ENCODE peak calls at places on chromosome 20, in four cellular contexts. I, L, V and D are unnamed samples.

GRCh38 chr20:10250902-10251301 is 32.3 kb downstream of the SNAP25 start:
- DNase-seq in L (no peak), I (no peak), V (no peak), D (no peak)

GRCh38 chr20:58199469-58199868 is 29.0 kb downstream of the ANKRD60 start:
- DNase-seq in I (no peak), L (no peak), V (no peak), D (no peak)

GRCh38 chr20:37243076-37243936 is 18.3 kb downstream of the GHRH start:
- DNase-seq in L (no peak), V (no peak), I (no peak), D (no peak)

GRCh38 chr20:53972179-53972578 is 98.2 kb downstream of the BCAS1 start:
- DNase-seq in I (no peak), L (no peak), V (no peak), D (no peak)

GRCh38 chr20:34083137-34083536 is 28.9 kb downstream of the EIF2S2 start:
- DNase-seq in I (no peak), V (no peak), L (peak; percentile 84), D (no peak)

GRCh38 chr20:54093423-54094267 is 23.3 kb upstream of the BCAS1 start:
- DNase-seq in I (no peak), L (no peak), V (no peak), D (no peak)

GRCh38 chr20:38135641-38136420 is 29.2 kb downstream of the TGM2 start:
- DNase-seq in V (no peak), L (no peak), I (no peak), D (no peak)

GRCh38 chr20:23032056-23032455 is 3.1 kb upstream of the SSTR4 start:
- DNase-seq in L (no peak), I (no peak), V (no peak), D (no peak)

GRCh38 chr20:833121-833449 is 430 bp upstream of the FAM110A start:
- DNase-seq in I (no peak), L (no peak), V (no peak), D (no peak)

GRCh38 chr20:44941292-44941691 is 18.9 kb downstream of the TOMM34 start:
- DNase-seq in V (no peak), L (no peak), I (no peak), D (no peak)

GRCh38 chr20:46057856-46058655 is 29.0 kb downstream of the SLC12A5 start:
- DNase-seq in L (no peak), I (peak; percentile 55), V (no peak), D (no peak)

GRCh38 chr20:9375221-9375681 is 139.1 kb upstream of the LAMP5 start:
- DNase-seq in I (no peak), V (no peak), L (no peak), D (no peak)

GRCh38 chr20:45812157-45813005 is at the start of gene UBE2C:
- DNase-seq in L (peak; percentile 99), I (peak; percentile 95), V (peak; percentile 93), D (peak; percentile 93)

GRCh38 chr20:46823271-46823747 is 71.3 kb upstream of the EYA2 start:
- DNase-seq in I (no peak), L (no peak), V (no peak), D (no peak)

GRCh38 chr20:32289661-32290431 is 12.4 kb downstream of the KIF3B start:
- DNase-seq in L (no peak), I (no peak), V (no peak), D (no peak)

GRCh38 chr20:18778993-18779392 is 34.6 kb upstream of the SCP2D1 start:
- DNase-seq in L (no peak), I (no peak), V (no peak), D (no peak)

GRCh38 chr20:43916073-43916874 is 1.6 kb downstream of the TOX2 start:
- DNase-seq in V (no peak), I (peak; percentile 22), L (no peak), D (no peak)

GRCh38 chr20:52033313-52033712 is 158.3 kb downstream of the ZFP64 start:
- DNase-seq in I (no peak), V (no peak), L (no peak), D (no peak)

GRCh38 chr20:24317224-24317623 is 152.2 kb upstream of the SYNDIG1 start:
- DNase-seq in I (no peak), V (no peak), L (no peak), D (no peak)

GRCh38 chr20:36919715-36920333 is 31.7 kb downstream of the SAMHD1 start:
- DNase-seq in L (no peak), I (peak; percentile 41), V (no peak), D (no peak)

GRCh38 chr20:17570347-17571152 is 675 bp downstream of the DSTN start:
- DNase-seq in I (peak; percentile 56), L (no peak), V (no peak), D (no peak)

GRCh38 chr20:63486300-63486855 is 12.5 kb downstream of the EEF1A2 start:
- DNase-seq in L (no peak), V (no peak), I (no peak), D (no peak)

GRCh38 chr20:19602660-19603389 is 155.2 kb upstream of the RIN2 start:
- DNase-seq in L (no peak), I (no peak), V (no peak), D (no peak)

GRCh38 chr20:51803157-51803854 is 985 bp upstream of the SALL4 start:
- DNase-seq in V (no peak), I (no peak), L (no peak), D (no peak)

GRCh38 chr20:15196580-15197255 is 859.3 kb upstream of the FLRT3 start:
- DNase-seq in L (no peak), V (no peak), I (no peak), D (no peak)

GRCh38 chr20:59159091-59159821 is 4.4 kb upstream of the ZNF831 start:
- DNase-seq in L (no peak), V (no peak), I (no peak), D (peak; percentile 75)

GRCh38 chr20:45012682-45013302 is 46.5 kb downstream of the STK4 start:
- DNase-seq in L (no peak), I (no peak), V (no peak), D (no peak)

GRCh38 chr20:24499472-24499871 is 30.0 kb downstream of the SYNDIG1 start:
- DNase-seq in L (no peak), V (no peak), I (no peak), D (no peak)

GRCh38 chr20:45583502-45583901 is 4.4 kb upstream of the WFDC8 start:
- DNase-seq in I (no peak), V (no peak), L (no peak), D (no peak)

GRCh38 chr20:16574656-16575355 is 1.6 kb upstream of the KIF16B start:
- DNase-seq in V (peak; percentile 50), L (no peak), I (peak; percentile 67), D (peak; percentile 64)

DNA sequence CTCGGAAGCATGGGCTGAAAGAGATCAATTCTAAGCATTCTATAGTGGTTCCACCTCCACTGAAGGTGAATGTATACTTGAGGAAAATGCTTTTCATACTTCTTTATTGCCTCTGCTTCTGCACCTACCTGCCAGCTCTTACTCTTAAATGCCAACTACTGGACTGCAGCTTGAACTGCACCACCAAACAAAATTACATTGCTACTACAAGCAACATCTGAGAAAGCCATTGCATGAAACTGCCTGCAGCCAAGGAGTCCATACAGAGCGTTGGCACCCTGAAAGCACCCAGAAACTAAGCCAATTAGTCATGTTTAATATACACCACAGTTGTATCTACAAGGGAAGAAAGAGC is 440.9 kb downstream of the BTBD3 start:
- DNase-seq in L (no peak), I (no peak), V (no peak), D (no peak)
- TF ChIP-seq CTCF in L (no peak), I (no peak), V (no peak), D (no peak)

GRCh38 chr20:2204021-2204420 is 91.8 kb upstream of the TGM3 start:
- DNase-seq in V (no peak), I (no peak), L (no peak), D (no peak)

GRCh38 chr20:2208897-2209296 is 86.9 kb upstream of the TGM3 start:
- DNase-seq in I (no peak), V (no peak), L (no peak), D (no peak)

GRCh38 chr20:2203436-2203835 is 92.4 kb upstream of the TGM3 start:
- DNase-seq in L (no peak), I (no peak), V (no peak), D (no peak)

GRCh38 chr20:2207770-2208097 is 88.1 kb upstream of the TGM3 start:
- DNase-seq in L (no peak), I (no peak), V (no peak), D (no peak)

DNA sequence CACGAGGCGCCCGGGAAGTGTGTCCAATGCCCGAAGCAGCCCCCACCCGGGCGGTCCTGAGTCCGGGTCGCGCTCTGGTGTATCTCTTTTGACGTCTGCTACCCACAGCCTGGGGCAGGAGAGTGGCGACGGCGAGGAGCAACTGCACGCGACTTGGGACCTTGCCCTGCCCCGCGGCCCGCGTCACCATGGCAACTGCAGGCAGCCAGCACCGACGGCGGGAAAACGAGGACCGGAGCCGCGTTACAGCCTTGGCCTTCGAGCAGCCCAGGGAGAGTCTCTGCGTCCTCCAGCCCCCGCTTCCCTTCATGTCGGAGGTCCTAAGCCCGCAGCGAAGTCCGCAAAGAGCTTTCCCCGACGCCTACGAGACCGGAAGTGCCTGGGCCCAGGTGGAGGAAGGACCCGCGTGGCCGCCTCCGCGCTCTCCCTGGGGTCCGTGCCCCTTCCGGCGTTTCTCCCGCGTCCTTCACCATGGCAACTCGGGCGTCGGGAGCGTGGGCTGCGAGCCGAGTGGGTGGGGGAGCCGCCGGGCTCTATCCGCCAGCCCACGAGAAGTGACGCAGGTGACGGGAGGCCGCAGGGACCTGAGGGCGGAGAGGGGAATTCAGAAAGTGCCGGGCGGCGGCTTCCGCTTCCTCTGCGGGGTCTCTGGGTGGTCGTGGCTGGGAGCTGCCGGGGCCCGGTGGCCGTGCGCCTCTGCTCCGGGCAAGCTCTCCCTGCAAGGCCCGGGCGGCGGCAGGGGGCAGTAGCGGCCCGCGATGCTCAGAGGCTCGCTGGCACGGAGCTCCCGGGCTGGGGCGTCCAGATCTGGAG is 88.6 kb upstream of the TGM3 start:
- DNase-seq in I (peak; percentile 89), L (peak; percentile 5), V (peak; percentile 75), D (peak; percentile 59)
- TF ChIP-seq CTCF in I (peak; percentile 73), L (peak; percentile 83), V (peak; percentile 76), D (peak; percentile 57)

GRCh38 chr20:62409935-62410741 is 3.1 kb upstream of the CABLES2 start:
- DNase-seq in I (peak; percentile 60), V (peak; percentile 53), L (no peak), D (peak; percentile 31)
- TF ChIP-seq CTCF in I (peak; percentile 45), V (peak; percentile 68), L (peak; percentile 51), D (peak; percentile 22)

DNA sequence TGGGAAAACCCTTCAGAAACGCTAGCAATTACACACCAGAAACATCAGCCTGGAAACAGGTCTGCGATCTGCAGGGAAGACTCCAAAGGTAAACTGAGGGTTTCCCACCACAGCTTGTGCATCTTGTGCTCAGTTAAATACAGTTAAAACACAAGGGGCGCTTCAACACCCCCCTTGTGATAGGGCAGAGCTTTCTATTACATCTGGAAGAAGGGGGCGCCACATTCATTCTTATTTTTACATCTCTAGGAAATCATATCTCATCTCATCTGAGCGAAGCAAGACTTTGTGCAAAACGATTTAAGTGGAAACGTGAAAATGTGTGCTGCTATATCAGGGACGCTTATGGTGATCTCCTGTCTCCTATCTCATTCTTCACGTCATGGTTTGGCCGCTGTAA is 58.5 kb downstream of the PRND start:
- DNase-seq in V (no peak), L (no peak), I (no peak), D (no peak)
- TF ChIP-seq CTCF in V (no peak), L (no peak), I (no peak), D (no peak)

GRCh38 chr20:50460115-50460607 is 50.0 kb upstream of the PTPN1 start:
- DNase-seq in V (no peak), L (no peak), I (no peak), D (no peak)
- TF ChIP-seq CTCF in V (no peak), L (no peak), I (no peak), D (no peak)